ENCODE peak calls at places on chromosomes 7 and 10, in six cellular contexts. Z is mucosa of descending colon, G is right lobe of liver, M is transverse colon, T is omental fat pad, D is left ventricle myocardium inferior. I is an unnamed sample.

GRCh38 chr10:71094712-71095390 is 117.5 kb upstream of the UNC5B start:
- DNase-seq in Z (no peak), G (no peak), M (no peak), T (no peak), D (no peak), I (no peak)

GRCh38 chr10:87960230-87960629 is 96.8 kb downstream of the PTEN start:
- DNase-seq in Z (no peak), G (no peak), M (no peak), T (no peak), D (no peak), I (no peak)

GRCh38 chr7:148380581-148381419 is 209.8 kb upstream of the C7orf33 start:
- DNase-seq in Z (no peak), G (peak; percentile 74), M (no peak), T (no peak), D (no peak), I (no peak)

GRCh38 chr7:138044897-138045296 is 31.4 kb upstream of the AKR1D1 start:
- DNase-seq in Z (no peak), G (no peak), M (no peak), T (no peak), D (no peak), I (no peak)

GRCh38 chr7:3381073-3381685 is 80.1 kb downstream of the SDK1 start:
- DNase-seq in Z (no peak), G (no peak), M (no peak), T (no peak), D (no peak), I (no peak)

GRCh38 chr7:1742555-1743303 is 72.7 kb downstream of the ELFN1 start:
- DNase-seq in Z (peak; percentile 84), G (peak; percentile 69), M (peak; percentile 77), T (peak; percentile 32), D (peak; percentile 70), I (peak; percentile 54)

GRCh38 chr7:139660317-139661042 is 117.3 kb downstream of the HIPK2 start:
- DNase-seq in Z (no peak), G (no peak), M (peak; percentile 33), T (no peak), D (no peak), I (no peak)

GRCh38 chr10:101778151-101778780 is 2.4 kb upstream of the FGF8 start:
- DNase-seq in Z (no peak), G (no peak), M (no peak), T (no peak), D (no peak), I (no peak)

GRCh38 chr7:98536803-98537202 is 80.3 kb upstream of the NPTX2 start:
- DNase-seq in Z (no peak), G (no peak), M (no peak), T (no peak), D (no peak), I (no peak)

GRCh38 chr10:99672884-99673283 is 13.6 kb downstream of the ENTPD7 start:
- DNase-seq in Z (no peak), G (no peak), M (no peak), T (no peak), D (no peak), I (no peak)

GRCh38 chr10:5040010-5040635 is 36.5 kb upstream of the AKR1C2 start:
- DNase-seq in Z (no peak), G (no peak), M (no peak), T (no peak), D (no peak), I (no peak)

GRCh38 chr7:116399808-116400207 is 99.7 kb upstream of the CAV2 start:
- DNase-seq in Z (no peak), G (no peak), M (no peak), T (no peak), D (no peak), I (no peak)

GRCh38 chr10:32171213-32171612 is 115.0 kb upstream of the KIF5B start:
- DNase-seq in Z (peak; percentile 41), G (no peak), M (peak; percentile 77), T (no peak), D (no peak), I (no peak)

GRCh38 chr7:30977896-30978564 is 14.3 kb downstream of the GHRHR start:
- DNase-seq in Z (peak; percentile 79), G (peak; percentile 72), M (peak; percentile 72), T (no peak), D (no peak), I (peak; percentile 66)

GRCh38 chr7:82430518-82431465 is 12.8 kb downstream of the CACNA2D1 start:
- DNase-seq in Z (no peak), G (no peak), M (no peak), T (no peak), D (no peak), I (no peak)

GRCh38 chr7:148914208-148914777 is 30.2 kb upstream of the EZH2 start:
- DNase-seq in Z (no peak), G (no peak), M (no peak), T (no peak), D (no peak), I (no peak)

GRCh38 chr10:11232222-11232961 is 214.7 kb downstream of the CELF2 start:
- DNase-seq in Z (no peak), G (no peak), M (no peak), T (no peak), D (no peak), I (no peak)
- TF ChIP-seq CTCF in Z (no peak), G (no peak), M (no peak), T (no peak), D (no peak), I (no peak)

GRCh38 chr10:116265686-116266085 is 7.3 kb downstream of the GFRA1 start:
- DNase-seq in Z (no peak), G (no peak), M (no peak), T (no peak), D (no peak), I (no peak)

GRCh38 chr10:116270691-116271592 is 2.1 kb downstream of the GFRA1 start:
- DNase-seq in Z (no peak), G (peak; percentile 53), M (no peak), T (no peak), D (peak; percentile 60), I (peak; percentile 84)

GRCh38 chr10:116269612-116270011 is 3.4 kb downstream of the GFRA1 start:
- DNase-seq in Z (no peak), G (no peak), M (no peak), T (no peak), D (no peak), I (no peak)

GRCh38 chr10:116271593-116272496 is 1.2 kb downstream of the GFRA1 start:
- DNase-seq in Z (no peak), G (peak; percentile 73), M (no peak), T (no peak), D (peak; percentile 32), I (peak; percentile 36)

GRCh38 chr10:116268976-116269375 is 4.0 kb downstream of the GFRA1 start:
- DNase-seq in Z (no peak), G (no peak), M (no peak), T (no peak), D (no peak), I (no peak)
- TF ChIP-seq CTCF in Z (no peak), G (peak; percentile 49), M (no peak), T (no peak), D (peak; percentile 12), I (no peak)

GRCh38 chr7:77368974-77369373 is 47.2 kb downstream of the GSAP start:
- DNase-seq in Z (no peak), G (no peak), M (no peak), T (no peak), D (no peak), I (no peak)
- TF ChIP-seq CTCF in Z (no peak), G (peak; percentile 41), M (no peak), T (no peak), D (no peak), I (no peak)

GRCh38 chr10:15744217-15744865 is 24.6 kb upstream of the ITGA8 start:
- DNase-seq in Z (no peak), G (peak; percentile 58), M (peak; percentile 48), T (no peak), D (no peak), I (peak; percentile 44)
- TF ChIP-seq CTCF in Z (peak; percentile 27), G (peak; percentile 65), M (peak; percentile 54), T (no peak), D (peak; percentile 60), I (peak; percentile 73)

GRCh38 chr7:252216-252965 is 37.6 kb upstream of the FOXL3 start:
- DNase-seq in Z (no peak), G (no peak), M (no peak), T (no peak), D (no peak), I (no peak)

GRCh38 chr7:250523-250922 is 39.4 kb upstream of the FOXL3 start:
- DNase-seq in Z (no peak), G (no peak), M (no peak), T (no peak), D (no peak), I (no peak)

GRCh38 chr7:251005-251404 is 39.0 kb upstream of the FOXL3 start:
- DNase-seq in Z (no peak), G (no peak), M (no peak), T (no peak), D (no peak), I (no peak)

GRCh38 chr7:252981-253380 is 37.0 kb upstream of the FOXL3 start:
- DNase-seq in Z (no peak), G (no peak), M (no peak), T (no peak), D (no peak), I (no peak)

GRCh38 chr7:251446-252175 is 38.4 kb upstream of the FOXL3 start:
- DNase-seq in Z (no peak), G (no peak), M (no peak), T (no peak), D (no peak), I (no peak)
- TF ChIP-seq CTCF in Z (no peak), G (no peak), M (no peak), T (no peak), D (no peak), I (no peak)

I was measured in glutamatergic neuron.